ENCODE peak calls at places on chromosomes 6 and 20, in nine cellular contexts. K is lung; C is T-helper 9 cell; H is KBM-7; Y is activated CD4-positive, alpha-beta T cell treated with anti-CD3 and anti-CD28 coated beads, Interleukin-2, amount 10 ng/mL, durations not matched to agents 7 days and 5 days; Z is fibroblast of lung; P is NCI-H2227 treated with DMSO at 0.1 percent for 48 hours; X is colonic mucosa; J is OCI-LY7. D is an unnamed sample.
A peak's percentile ranks its signal among the peaks of the same experiment; 100 is the strongest.

GRCh38 chr6:137968468-137968804 is 101.4 kb downstream of the TNFAIP3 start:
- DNase-seq in K (no peak), C (no peak), H (no peak), Y (no peak), Z (no peak), P (no peak), X (no peak), J (no peak), D (no peak)

GRCh38 chr6:75206338-75207210 is 721 bp upstream of the COL12A1 start:
- DNase-seq in K (no peak), C (no peak), H (no peak), Y (no peak), Z (peak; percentile 67), P (no peak), X (no peak), J (no peak), D (no peak)

GRCh38 chr20:54137115-54137514 is 36.7 kb downstream of the CYP24A1 start:
- DNase-seq in K (no peak), C (no peak), H (no peak), Y (no peak), Z (peak; percentile 83), P (no peak), X (no peak), J (no peak), D (no peak)

GRCh38 chr20:14189794-14190402 is 147.5 kb downstream of the FLRT3 start:
- DNase-seq in K (no peak), C (no peak), H (peak; percentile 1), Y (no peak), Z (peak; percentile 45), P (no peak), X (peak; percentile 29), J (peak; percentile 1), D (no peak)

GRCh38 chr20:62427172-62428007 is at the start of gene RBBP8NL:
- DNase-seq in K (peak; percentile 93), C (no peak), H (no peak), Y (no peak), Z (no peak), P (no peak), X (peak; percentile 96), J (no peak), D (no peak)

GRCh38 chr20:2986466-2986865 is 57.0 kb upstream of the GNRH2 start:
- DNase-seq in K (peak; percentile 29), C (no peak), H (peak; percentile 40), Y (peak; percentile 37), Z (no peak), P (no peak), X (no peak), J (no peak), D (no peak)

GRCh38 chr6:113381232-113381631 is 475.9 kb upstream of the MARCKS start:
- DNase-seq in K (no peak), C (no peak), H (no peak), Y (no peak), Z (peak; percentile 38), P (no peak), X (no peak), J (no peak), D (no peak)

GRCh38 chr6:98832282-98833100 is 1.9 kb upstream of the POU3F2 start:
- DNase-seq in K (no peak), C (no peak), H (peak; percentile 14), Y (no peak), Z (peak; percentile 95), P (peak; percentile 23), X (no peak), J (no peak), D (peak; percentile 81)